ENCODE peak calls at places on chromosomes 5 and 9, in four cellular contexts. D is fibroblast of the aortic adventitia, P is K562, Z is mammary epithelial cell. W is an unnamed sample.

GRCh38 chr9:79809931-79810330 is 238.2 kb downstream of the TLE4 start:
- DNase-seq in D (peak; percentile 90), P (no peak), Z (peak; percentile 13), W (peak; percentile 55)

GRCh38 chr5:72788851-72789505 is 27.5 kb upstream of the TNPO1 start:
- DNase-seq in Z (peak; percentile 78), P (no peak), D (peak; percentile 41), W (no peak)

GRCh38 chr5:144092510-144092909 is 77.9 kb downstream of the YIPF5 start:
- DNase-seq in Z (peak; percentile 43), D (no peak), P (no peak), W (no peak)

GRCh38 chr5:125412561-125413535 is 666.4 kb upstream of the ZNF608 start:
- DNase-seq in D (peak; percentile 69), Z (peak; percentile 84), P (no peak), W (peak; percentile 66)

GRCh38 chr5:111183064-111183463 is 41.1 kb upstream of the CAMK4 start:
- DNase-seq in D (no peak), P (no peak), Z (no peak), W (no peak)

GRCh38 chr5:98742395-98743073 is 30.9 kb upstream of the RGMB start:
- DNase-seq in Z (no peak), D (no peak), P (no peak), W (no peak)

GRCh38 chr9:24059651-24060050 is 233.6 kb upstream of the ELAVL2 start:
- DNase-seq in P (no peak), Z (no peak), D (no peak), W (no peak)

GRCh38 chr5:39005566-39006232 is 68.5 kb downstream of the RICTOR start:
- DNase-seq in Z (peak; percentile 5), P (peak; percentile 44), D (peak; percentile 32), W (no peak)

GRCh38 chr5:131277875-131278795 is 14.3 kb downstream of the CDC42SE2 start:
- DNase-seq in P (no peak), D (peak; percentile 8), Z (no peak), W (no peak)

GRCh38 chr9:95029251-95029650 is 288.3 kb downstream of the FANCC start:
- DNase-seq in D (no peak), Z (no peak), P (no peak), W (no peak)

GRCh38 chr5:134206627-134207160 is 19.2 kb downstream of the PPP2CA start:
- DNase-seq in P (no peak), Z (no peak), D (no peak), W (no peak)

GRCh38 chr9:134590240-134591081 is 51.1 kb upstream of the COL5A1 start:
- DNase-seq in Z (no peak), P (no peak), D (peak; percentile 45), W (no peak)

GRCh38 chr5:31935702-31936347 is 238.3 kb downstream of the GOLPH3 start:
- DNase-seq in P (no peak), D (no peak), Z (no peak), W (no peak)

GRCh38 chr5:16600397-16600796 is 16.4 kb downstream of the RETREG1 start:
- DNase-seq in P (no peak), Z (no peak), D (no peak), W (no peak)

GRCh38 chr5:139374909-139375308 is 8.2 kb downstream of the SLC23A1 start:
- DNase-seq in P (no peak), D (no peak), Z (no peak), W (no peak)
- TF ChIP-seq CTCF in P (no peak), D (no peak), Z (no peak), W (no peak)

DNA sequence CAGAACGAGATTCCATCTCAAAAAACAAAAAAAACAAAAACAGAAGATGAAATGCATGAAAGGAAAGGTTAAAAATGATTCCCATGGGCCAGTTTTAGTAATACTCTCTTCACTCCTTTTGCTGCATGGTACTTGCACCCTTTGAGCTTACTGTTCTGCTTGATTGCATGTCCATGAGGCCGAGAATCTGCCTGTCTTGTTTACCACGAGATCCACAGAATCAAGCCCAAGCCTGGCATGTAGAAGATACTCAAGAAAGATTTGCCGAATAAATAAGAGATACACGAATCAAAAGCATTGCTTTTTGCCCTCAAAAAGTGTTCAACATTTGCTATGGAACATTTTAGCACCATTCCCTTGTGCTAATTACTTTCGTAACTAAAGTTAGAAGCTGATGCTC is 1.1 kb downstream of the FAXDC2 start:
- DNase-seq in P (no peak), Z (no peak), D (no peak), W (no peak)
- H3K4me3 ChIP-seq in P (no peak overlapping the region), Z (no peak overlapping the region), D (peak overlapping the region; percentile 74), W (peak overlapping the region; percentile 92)

GRCh38 chr5:180469586-180469865 is 24.7 kb upstream of the CNOT6 start:
- DNase-seq in Z (no peak), P (no peak), D (no peak), W (no peak)
- TF ChIP-seq CTCF in Z (no peak), P (no peak), D (no peak), W (no peak)

DNA sequence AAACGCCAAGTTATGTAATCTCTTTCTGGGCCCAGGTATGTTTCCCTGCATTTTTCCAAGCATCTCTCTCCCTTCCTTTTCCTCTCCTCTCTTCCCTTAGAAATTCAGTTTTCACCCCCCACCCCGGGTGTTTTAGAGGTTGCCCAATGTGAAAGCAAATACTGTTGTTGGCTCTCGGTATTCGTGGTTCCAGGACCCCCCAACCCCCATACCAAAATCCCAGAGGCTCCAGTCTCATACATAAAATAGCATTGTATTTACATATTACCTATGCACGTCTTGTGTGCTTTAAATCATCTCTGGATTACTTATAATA is 48.8 kb downstream of the ACER2 start:
- DNase-seq in Z (no peak), D (no peak), P (no peak), W (no peak)
- H3K4me3 ChIP-seq in Z (no peak overlapping the region), D (peak overlapping the region; percentile 43), P (no peak overlapping the region), W (peak overlapping the region; percentile 39)

GRCh38 chr9:37792122-37792521 is 7.3 kb upstream of the EXOSC3 start:
- DNase-seq in Z (no peak), D (no peak), P (no peak), W (no peak)
- TF ChIP-seq CTCF in Z (no peak), D (no peak), P (no peak), W (no peak)

GRCh38 chr9:35519697-35520403 is 29.9 kb downstream of the RUSC2 start:
- DNase-seq in D (no peak), P (no peak), Z (no peak), W (no peak)
- H3K4me3 ChIP-seq in D (no peak overlapping the region), P (no peak overlapping the region), Z (no peak overlapping the region), W (no peak overlapping the region)

GRCh38 chr9:133151041-133151440 is 12.7 kb downstream of the GBGT1 start:
- DNase-seq in D (no peak), Z (no peak), P (no peak), W (no peak)
- TF ChIP-seq CTCF in D (no peak), Z (no peak), P (no peak), W (no peak)

GRCh38 chr5:135490245-135491037 is 38.3 kb upstream of the TIFAB start:
- DNase-seq in P (no peak), D (no peak), Z (no peak), W (no peak)
- H3K4me3 ChIP-seq in P (no peak overlapping the region), D (no peak overlapping the region), Z (no peak overlapping the region), W (no peak overlapping the region)

GRCh38 chr5:91383027-91383955 is at the start of gene ARRDC3:
- DNase-seq in P (peak; percentile 92), D (peak; percentile 97), Z (peak; percentile 94), W (peak; percentile 91)
- TF ChIP-seq CTCF in P (no peak), D (no peak), Z (no peak), W (no peak)

GRCh38 chr9:27726244-27727141 is 153.2 kb upstream of the C9orf72 start:
- DNase-seq in Z (peak; percentile 60), P (peak; percentile 3), D (peak; percentile 61), W (peak; percentile 1)
- H3K4me3 ChIP-seq in Z (no peak overlapping the region), P (no peak overlapping the region), D (no peak overlapping the region), W (no peak overlapping the region)

W was measured in AG04450.